ENCODE peak calls at places on chromosomes 5 and 9, in four cellular contexts. Q is prostate gland, M is spleen, W is sigmoid colon. H is an unnamed sample. For H3K4me1, the result is how much of the 10 kb centered on the place peaks cover.

GRCh38 chr9:77847626-77848025 is 184.0 kb downstream of the GNAQ start:
- DNase-seq in Q (no peak), M (no peak), W (no peak), H (no peak)

GRCh38 chr5:161385080-161385479 is 161.4 kb downstream of the GABRB2 start:
- DNase-seq in Q (no peak), M (no peak), W (no peak), H (no peak)

GRCh38 chr5:138549414-138549813 is 6.4 kb upstream of the ETF1 start:
- DNase-seq in Q (no peak), M (no peak), W (no peak), H (no peak)

GRCh38 chr9:120528327-120528726 is 51.6 kb downstream of the CDK5RAP2 start:
- DNase-seq in Q (no peak), M (no peak), W (no peak), H (no peak)

GRCh38 chr9:120904061-120904998 is 22.3 kb downstream of the TRAF1 start:
- DNase-seq in Q (no peak), M (peak), W (no peak), H (no peak)

GRCh38 chr5:153358315-153358976 is 132.0 kb upstream of the GRIA1 start:
- DNase-seq in Q (no peak), M (no peak), W (no peak), H (no peak)

GRCh38 chr5:31193591-31194457 is at the start of gene CDH6:
- DNase-seq in Q (no peak), M (peak), W (no peak), H (no peak)

GRCh38 chr5:65172486-65173129 is 309.1 kb downstream of the ADAMTS6 start:
- DNase-seq in Q (no peak), M (no peak), W (no peak), H (no peak)

GRCh38 chr9:35558185-35558584 is 46.9 kb upstream of the TESK1 start:
- DNase-seq in Q (no peak), M (no peak), W (no peak), H (peak)

GRCh38 chr5:97735209-97735608 is 552.2 kb upstream of the RIOK2 start:
- DNase-seq in Q (no peak), M (no peak), W (no peak), H (no peak)

GRCh38 chr9:111120526-111120925 is 82.3 kb upstream of the LPAR1 start:
- DNase-seq in Q (no peak), M (no peak), W (no peak), H (no peak)

GRCh38 chr5:142327111-142327842 is 2.5 kb upstream of the SPRY4 start:
- DNase-seq in Q (no peak), M (no peak), W (peak), H (no peak)

GRCh38 chr9:75892168-75892901 is 1.9 kb downstream of the PCSK5 start:
- DNase-seq in Q (peak), M (no peak), W (peak), H (peak)

GRCh38 chr9:7108956-7109355 is 351.2 kb downstream of the KDM4C start:
- DNase-seq in Q (no peak), M (no peak), W (no peak), H (no peak)

GRCh38 chr9:121210536-121210935 is 8.9 kb upstream of the RAB14 start:
- DNase-seq in Q (no peak), M (no peak), W (no peak), H (no peak)

GRCh38 chr5:154211611-154212390 is 21.3 kb downstream of the GALNT10 start:
- DNase-seq in Q (no peak), M (no peak), W (no peak), H (no peak)

GRCh38 chr9:127783111-127783621 is 2.7 kb upstream of the CDK9 start:
- DNase-seq in Q (no peak), M (peak), W (peak), H (peak)

GRCh38 chr9:98916660-98917059 is 27.0 kb upstream of the COL15A1 start:
- DNase-seq in Q (no peak), M (no peak), W (peak), H (no peak)

GRCh38 chr9:18543406-18543965 is 69.5 kb downstream of the ADAMTSL1 start:
- DNase-seq in Q (no peak), M (no peak), W (no peak), H (no peak)

GRCh38 chr9:92952861-92953620 is 5.7 kb downstream of the FGD3 start:
- DNase-seq in Q (no peak), M (no peak), W (no peak), H (peak)

GRCh38 chr9:92949266-92949982 is 2.1 kb downstream of the FGD3 start:
- DNase-seq in Q (no peak), M (no peak), W (no peak), H (peak)

GRCh38 chr9:92954078-92954861 is 6.9 kb downstream of the FGD3 start:
- DNase-seq in Q (peak), M (peak), W (no peak), H (no peak)

GRCh38 chr9:92950359-92950955 is 3.1 kb downstream of the FGD3 start:
- DNase-seq in Q (no peak), M (no peak), W (no peak), H (peak)

GRCh38 chr9:92954886-92955285 is 7.6 kb downstream of the FGD3 start:
- DNase-seq in Q (no peak), M (no peak), W (no peak), H (peak)
- H3K4me1 ChIP-seq in Q (under half), M (under half), W (under half), H (under half)

DNA sequence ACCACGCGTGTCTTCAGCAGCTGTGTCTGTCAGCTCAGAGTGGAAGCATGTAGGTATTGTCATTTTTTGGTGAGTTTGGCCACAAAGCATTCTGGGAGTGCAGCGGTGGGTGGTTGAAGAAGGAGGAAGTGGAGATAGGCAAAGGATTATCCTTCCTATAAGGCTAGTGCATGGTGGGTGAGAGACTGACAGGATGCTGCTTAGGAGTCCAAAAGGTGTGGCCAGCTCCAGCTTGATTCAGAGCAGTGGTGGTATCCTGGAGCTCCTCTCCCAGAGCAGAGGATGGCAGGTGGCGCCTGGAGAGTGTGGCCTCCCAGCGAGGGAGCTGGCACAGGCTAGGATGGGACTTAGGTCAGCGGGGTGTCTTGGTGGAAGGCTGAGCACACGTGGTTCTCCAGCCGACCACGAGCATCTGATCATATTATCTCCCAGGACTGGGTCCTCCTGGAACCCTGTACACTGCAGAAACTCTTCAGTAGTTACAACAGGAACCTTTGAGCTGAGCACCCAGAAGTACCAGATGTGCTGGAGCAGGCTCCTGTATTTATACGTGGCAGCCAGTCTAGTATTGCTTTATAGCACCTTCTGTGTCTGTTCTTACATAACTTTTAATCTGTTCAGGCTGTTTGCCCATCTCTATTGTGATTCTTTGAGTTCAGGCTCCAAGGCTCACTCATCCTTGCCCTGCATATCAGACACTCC is 29.6 kb downstream of the MAML1 start:
- DNase-seq in Q (peak), M (no peak), W (no peak), H (no peak)
- H3K27ac ChIP-seq in Q (no peak), M (no peak), W (peak), H (peak)

GRCh38 chr5:96601200-96601599 is 61.0 kb upstream of the CAST start:
- DNase-seq in Q (no peak), M (no peak), W (no peak), H (no peak)
- TF ChIP-seq POLR2AphosphoS5 in Q (no peak), M (no peak), W (no peak), H (no peak)

DNA sequence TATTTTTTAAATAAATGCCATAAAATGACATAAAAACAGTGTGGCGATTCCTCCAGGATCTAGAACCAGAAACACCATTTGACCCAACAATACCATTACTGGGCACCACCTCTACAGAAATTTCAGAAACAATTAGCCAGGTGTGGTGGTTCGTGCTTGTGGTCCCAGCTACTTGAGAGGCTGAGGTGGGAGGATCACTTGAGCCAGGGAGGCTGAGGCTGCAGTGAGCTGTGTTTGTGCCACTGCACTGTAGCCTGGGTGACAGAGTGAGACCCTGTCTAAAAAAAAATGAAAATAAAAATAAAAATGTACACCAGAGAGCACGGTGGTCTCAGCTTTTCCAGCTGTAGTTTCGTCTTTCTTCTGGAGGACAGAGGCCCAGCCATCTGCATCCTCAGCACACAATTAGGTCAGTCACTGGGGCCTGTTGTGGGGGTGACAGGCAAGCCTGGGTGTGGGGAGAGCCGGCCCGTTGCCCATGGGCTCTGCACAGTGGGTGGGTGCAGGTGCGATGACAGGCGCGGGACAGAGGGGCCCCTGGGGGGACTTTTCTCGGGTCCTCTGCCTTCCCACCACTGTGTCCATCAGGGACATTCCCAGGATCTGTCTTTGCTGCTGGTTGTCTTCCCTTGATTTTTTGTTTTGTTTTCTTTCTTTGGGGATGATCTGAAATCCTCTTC is 9.8 kb downstream of the COL5A1 start:
- DNase-seq in Q (no peak), M (peak), W (peak), H (no peak)
- H3K4me1 ChIP-seq in Q (under half), M (under half), W (half or more), H (half or more)

DNA sequence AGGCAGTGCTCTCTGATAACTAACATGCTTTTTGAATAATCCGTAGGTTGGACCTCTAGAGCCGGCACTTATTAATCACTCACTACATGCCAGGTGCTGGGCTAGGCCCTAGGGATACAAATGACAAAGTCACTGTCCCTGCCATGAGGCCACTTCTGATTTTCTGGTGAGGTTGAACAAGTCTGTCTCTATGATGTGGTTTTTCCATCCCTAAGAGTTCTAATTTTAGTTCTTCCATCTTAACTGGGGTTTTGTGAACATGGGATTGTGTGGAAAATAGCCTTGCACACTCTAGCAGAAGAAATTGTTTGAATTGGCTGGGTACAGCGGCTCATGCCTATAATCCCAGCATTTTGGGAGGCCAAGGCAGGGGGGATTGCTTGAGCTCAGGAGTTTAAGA is 64.6 kb downstream of the IL31RA start:
- DNase-seq in Q (no peak), M (no peak), W (no peak), H (no peak)
- H3K27ac ChIP-seq in Q (no peak), M (no peak), W (no peak), H (no peak)

GRCh38 chr5:72957337-72957736 is 1.5 kb downstream of the FCHO2 start:
- DNase-seq in Q (no peak), M (no peak), W (no peak), H (no peak)

GRCh38 chr5:72955768-72956323 is at the start of gene FCHO2:
- DNase-seq in Q (peak), M (peak), W (peak), H (peak)

GRCh38 chr5:72956324-72957140 is 691 bp downstream of the FCHO2 start:
- DNase-seq in Q (peak), M (peak), W (peak), H (peak)

GRCh38 chr5:72954389-72954788 is 1.5 kb upstream of the FCHO2 start:
- DNase-seq in Q (no peak), M (no peak), W (no peak), H (no peak)

DNA sequence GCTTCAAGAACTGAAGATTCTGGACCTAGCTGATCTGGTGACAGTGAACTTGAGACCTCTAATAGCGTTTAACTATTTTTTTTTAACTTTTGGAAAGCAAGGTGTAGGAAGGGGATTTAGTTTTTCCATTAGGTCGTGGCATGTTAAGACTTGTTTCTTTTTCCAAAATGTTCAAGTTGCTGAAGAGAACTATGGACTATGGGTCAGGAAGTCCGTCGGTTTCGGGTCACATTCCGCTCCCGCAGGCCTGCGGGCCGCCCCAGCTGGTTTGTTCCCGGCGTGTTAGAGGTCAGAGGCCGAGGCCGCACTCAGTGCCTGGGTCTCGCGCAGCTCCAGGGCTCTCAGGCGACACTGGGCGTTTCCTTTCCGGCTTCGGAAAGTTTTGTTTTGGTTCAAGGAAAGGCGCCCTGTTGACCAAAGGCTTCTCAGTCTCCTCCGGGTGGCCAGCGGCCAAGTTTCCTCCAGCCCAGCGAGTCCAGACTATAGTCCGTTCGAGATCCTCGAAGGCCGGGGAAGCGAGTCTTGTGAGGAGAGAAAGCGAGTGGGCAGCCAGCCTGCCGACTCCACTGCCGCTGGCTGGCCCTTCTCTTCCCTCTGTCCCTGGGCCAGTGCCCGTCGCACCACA is 586 bp upstream of the FCHO2 start:
- DNase-seq in Q (no peak), M (no peak), W (peak), H (peak)
- TF ChIP-seq POLR2AphosphoS5 in Q (no peak), M (no peak), W (no peak), H (no peak)

GRCh38 chr5:168064933-168065622 is 226.4 kb upstream of the WWC1 start:
- DNase-seq in Q (no peak), M (no peak), W (no peak), H (no peak)
- H3K4me1 ChIP-seq in Q (under half), M (under half), W (under half), H (under half)

H was measured in suprapubic skin.